ENCODE peak calls at places on chromosome 22, in eight cellular contexts. I, T, V, Z, N, W, Q and F are unnamed samples.

GRCh38 chr22:17319541-17319940 is 49.7 kb upstream of the CECR2 start:
- DNase-seq in Q (no peak), Z (peak; percentile 23), I (no peak), V (no peak), W (no peak), T (no peak), N (no peak), F (no peak)

GRCh38 chr22:50115693-50116092 is 25.9 kb downstream of the MOV10L1 start:
- DNase-seq in Q (no peak), W (peak; percentile 10), T (no peak), V (no peak), Z (no peak), I (peak; percentile 68), N (no peak), F (no peak)

GRCh38 chr22:47213571-47214230 is 451.3 kb downstream of the TBC1D22A start:
- DNase-seq in T (peak; percentile 67), Q (no peak), Z (no peak), I (peak; percentile 33), N (peak; percentile 62), V (peak; percentile 69), W (peak; percentile 28), F (peak; percentile 71)

GRCh38 chr22:32754413-32755041 is 47.0 kb upstream of the TIMP3 start:
- DNase-seq in Q (peak; percentile 46), T (no peak), Z (no peak), I (no peak), V (no peak), W (no peak), N (peak; percentile 76), F (no peak)

GRCh38 chr22:30306629-30307016 is 17.3 kb upstream of the CASTOR1 start:
- DNase-seq in V (no peak), Z (no peak), T (no peak), Q (no peak), W (no peak), N (no peak), I (no peak), F (no peak)

GRCh38 chr22:43526117-43526655 is 114.4 kb downstream of the MPPED1 start:
- DNase-seq in I (peak; percentile 41), W (no peak), N (peak; percentile 52), Z (no peak), T (no peak), Q (no peak), V (no peak), F (no peak)

GRCh38 chr22:46684706-46685105 is 53.3 kb downstream of the CERK start:
- DNase-seq in W (no peak), Z (peak; percentile 87), N (no peak), V (peak; percentile 89), Q (no peak), I (no peak), T (no peak), F (no peak)

GRCh38 chr22:41117127-41117965 is 25.0 kb downstream of the EP300 start:
- DNase-seq in V (no peak), N (no peak), Z (no peak), W (no peak), Q (no peak), I (no peak), T (no peak), F (no peak)

GRCh38 chr22:30871391-30872281 is 96.9 kb downstream of the MORC2 start:
- DNase-seq in N (peak; percentile 56), W (peak; percentile 30), T (peak; percentile 13), I (peak; percentile 40), V (no peak), Z (no peak), Q (no peak), F (no peak)

GRCh38 chr22:34068011-34068410 is 147.7 kb upstream of the LARGE1 start:
- DNase-seq in I (no peak), V (no peak), W (no peak), N (no peak), Q (no peak), Z (no peak), T (no peak), F (no peak)

GRCh38 chr22:50218996-50219727 is 18.4 kb downstream of the SELENOO start:
- DNase-seq in Q (peak; percentile 48), W (peak; percentile 49), I (peak; percentile 97), N (no peak), V (no peak), Z (peak; percentile 47), T (peak; percentile 94), F (no peak)

GRCh38 chr22:32723632-32724031 is 77.9 kb upstream of the TIMP3 start:
- DNase-seq in W (peak; percentile 51), Q (peak; percentile 86), V (peak; percentile 52), N (peak; percentile 89), I (peak; percentile 85), T (peak; percentile 61), Z (no peak), F (peak; percentile 76)

GRCh38 chr22:32423664-32424063 is 11.6 kb upstream of the RTCB start:
- DNase-seq in N (no peak), Q (no peak), V (no peak), W (no peak), Z (no peak), I (no peak), T (no peak), F (no peak)

GRCh38 chr22:44249376-44250147 is 63.2 kb downstream of the SHISAL1 start:
- DNase-seq in T (no peak), W (no peak), I (no peak), Q (no peak), N (no peak), Z (no peak), V (no peak), F (no peak)

GRCh38 chr22:47605886-47606285 is 843.4 kb downstream of the TBC1D22A start:
- DNase-seq in Z (no peak), T (no peak), Q (no peak), N (no peak), V (no peak), I (peak; percentile 37), W (no peak), F (no peak)

GRCh38 chr22:42202669-42203068 is 67.8 kb downstream of the TCF20 start:
- DNase-seq in T (no peak), W (no peak), I (no peak), V (no peak), N (no peak), Q (peak; percentile 43), Z (no peak), F (peak; percentile 74)
- TF ChIP-seq CTCF in T (no peak), W (no peak), I (no peak), V (no peak), N (no peak), Q (no peak), Z (no peak), F (no peak)

DNA sequence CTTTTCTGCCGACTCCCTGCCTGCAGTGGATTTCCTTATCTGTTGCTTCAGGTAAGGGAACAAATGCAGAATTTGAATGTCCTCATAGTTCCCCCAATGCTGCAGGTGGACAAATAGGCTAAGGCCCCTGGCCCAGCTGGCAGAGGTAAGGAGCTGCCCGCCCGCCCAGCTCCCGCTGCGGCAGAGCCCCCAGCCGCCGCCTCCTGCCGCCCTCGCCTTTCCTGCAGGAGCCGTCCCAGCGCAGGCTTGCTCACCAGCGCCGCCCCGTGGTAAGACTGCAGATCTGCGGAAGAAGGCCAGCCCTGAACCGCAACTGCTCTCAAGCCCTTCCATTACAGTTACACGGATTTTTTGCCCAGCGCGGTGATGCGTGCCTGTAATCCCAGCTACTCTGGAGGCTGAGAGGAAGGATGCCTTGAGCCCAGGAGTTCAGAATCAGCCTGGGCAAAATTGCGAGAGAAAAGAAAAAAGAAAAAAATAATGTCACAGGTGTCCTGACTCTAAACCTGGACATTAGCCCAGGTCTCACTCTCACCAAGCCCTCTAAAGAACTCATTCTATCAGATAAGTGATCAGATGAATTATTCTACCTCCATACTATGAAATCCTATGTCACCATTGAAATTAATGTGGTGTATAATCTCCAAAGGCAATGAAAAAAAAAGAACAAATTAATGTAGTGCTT is 51.2 kb upstream of the EMID1 start:
- DNase-seq in Q (peak; percentile 44), Z (peak; percentile 84), W (peak; percentile 94), I (peak; percentile 85), T (peak; percentile 90), V (peak; percentile 68), N (peak; percentile 78), F (peak; percentile 75)
- TF ChIP-seq CTCF in Q (peak; percentile 90), Z (peak; percentile 95), W (peak; percentile 94), I (peak; percentile 81), T (peak; percentile 95), V (peak; percentile 75), N (peak; percentile 83), F (peak; percentile 94)

GRCh38 chr22:20258584-20259335 is 9.4 kb downstream of the RTN4R start:
- DNase-seq in Z (no peak), Q (no peak), W (no peak), I (no peak), V (no peak), T (no peak), N (no peak), F (peak; percentile 47)
- TF ChIP-seq CTCF in Z (peak; percentile 42), Q (peak; percentile 62), W (no peak), I (no peak), V (no peak), T (peak; percentile 10), N (no peak), F (peak; percentile 58)

GRCh38 chr22:35149149-35149548 is 83.2 kb downstream of the ISX start:
- DNase-seq in Z (no peak), Q (no peak), I (no peak), W (no peak), V (no peak), N (no peak), T (no peak), F (no peak)

GRCh38 chr22:35148381-35148780 is 82.4 kb downstream of the ISX start:
- DNase-seq in Z (no peak), I (no peak), V (no peak), W (no peak), Q (no peak), T (no peak), N (no peak), F (no peak)

GRCh38 chr22:35154937-35155387 is 89.0 kb downstream of the ISX start:
- DNase-seq in Z (peak; percentile 82), I (peak; percentile 67), V (no peak), T (peak; percentile 68), Q (peak; percentile 49), N (no peak), W (peak; percentile 70), F (peak; percentile 48)

GRCh38 chr22:35152316-35152715 is 86.4 kb downstream of the ISX start:
- DNase-seq in T (no peak), V (no peak), Z (no peak), W (no peak), N (no peak), Q (no peak), I (no peak), F (no peak)

DNA sequence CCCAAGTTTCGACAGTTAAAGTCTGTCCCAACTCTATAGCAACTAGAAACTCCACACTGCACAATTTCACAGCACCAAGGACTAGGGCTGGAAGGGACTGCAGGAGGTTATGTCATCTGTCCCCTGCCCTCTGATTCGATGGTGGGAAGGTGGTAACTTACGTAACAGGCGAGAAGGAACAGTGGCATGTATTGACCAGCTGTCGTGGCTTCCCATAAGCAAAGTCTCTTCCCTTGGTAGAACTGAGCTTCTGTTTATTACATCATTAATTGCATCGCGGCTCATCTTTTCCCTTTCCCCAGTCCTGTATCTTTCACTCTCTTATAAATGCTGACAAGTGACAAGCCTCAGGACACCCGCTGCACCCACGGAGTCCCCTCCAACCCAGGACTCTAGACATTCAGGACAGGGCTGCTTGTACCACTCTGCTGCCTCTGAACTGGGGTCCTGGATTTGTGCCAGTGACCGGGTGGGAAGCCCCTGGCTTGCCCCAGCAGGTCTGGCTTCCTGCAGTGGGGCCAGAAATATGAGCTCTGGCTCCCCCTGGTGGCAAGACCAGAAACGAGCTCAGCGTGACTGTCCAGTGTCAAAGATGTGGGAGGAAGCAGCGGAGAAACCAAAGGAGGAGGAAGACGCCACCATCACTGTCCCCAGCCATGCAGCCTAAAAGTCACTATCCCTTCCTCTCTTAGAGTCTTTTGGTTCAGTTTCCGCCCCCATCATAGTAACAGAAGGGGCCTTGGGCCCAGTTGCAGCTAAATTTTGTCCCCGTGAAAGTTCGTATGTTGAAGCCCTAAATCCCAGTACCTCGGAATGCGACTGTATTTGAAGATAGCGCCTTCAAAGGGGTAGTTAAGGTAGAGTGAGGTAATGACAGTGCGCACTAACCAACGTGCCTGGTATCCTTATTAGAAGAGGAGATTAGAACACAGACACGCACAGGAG is 84.5 kb downstream of the ISX start:
- DNase-seq in W (peak; percentile 92), Z (peak; percentile 75), V (peak; percentile 21), I (peak; percentile 69), Q (peak; percentile 51), N (no peak), T (peak; percentile 81), F (peak; percentile 79)
- TF ChIP-seq CTCF in W (peak; percentile 91), Z (peak; percentile 80), V (peak; percentile 76), I (peak; percentile 60), Q (peak; percentile 85), N (no peak), T (peak; percentile 45), F (peak; percentile 78)